ENCODE peak calls at places on chromosomes 11 and 22, in five cellular contexts. D, Y, N, Z and M are unnamed samples.

GRCh38 chr11:100640071-100640470 is 47.0 kb upstream of the ARHGAP42 start:
- DNase-seq in D (no peak), Y (no peak), N (no peak), Z (no peak), M (no peak)

GRCh38 chr11:122180435-122180834 is 64.4 kb upstream of the BLID start:
- DNase-seq in D (no peak), Y (no peak), N (no peak), Z (peak; percentile 93), M (peak; percentile 98)

GRCh38 chr22:50604623-50605348 is 4.2 kb downstream of the MAPK8IP2 start:
- DNase-seq in D (no peak), Y (no peak), N (no peak), Z (no peak), M (no peak)

GRCh38 chr11:15819679-15820286 is 536.6 kb downstream of the SOX6 start:
- DNase-seq in D (peak; percentile 68), Y (peak; percentile 53), N (peak; percentile 58), Z (peak; percentile 26), M (no peak)

GRCh38 chr11:1870721-1871466 is 18.0 kb downstream of the LSP1 start:
- DNase-seq in D (no peak), Y (no peak), N (no peak), Z (no peak), M (no peak)

GRCh38 chr11:121540627-121541026 is 87.9 kb upstream of the SORL1-AS1 start:
- DNase-seq in D (no peak), Y (no peak), N (no peak), Z (no peak), M (no peak)

GRCh38 chr11:119049081-119049480 is 7.9 kb downstream of the HYOU1 start:
- DNase-seq in D (no peak), Y (no peak), N (no peak), Z (no peak), M (no peak)

GRCh38 chr22:19871845-19872778 is 17.4 kb upstream of the GNB1L start:
- DNase-seq in D (no peak), Y (no peak), N (no peak), Z (no peak), M (no peak)

GRCh38 chr11:72631806-72632731 is 42.2 kb downstream of the PDE2A start:
- DNase-seq in D (no peak), Y (no peak), N (peak; percentile 86), Z (no peak), M (no peak)

GRCh38 chr11:95358516-95359322 is 127.7 kb upstream of the SESN3 start:
- DNase-seq in D (peak; percentile 13), Y (no peak), N (no peak), Z (no peak), M (no peak)

GRCh38 chr11:4480577-4481539 is 1.6 kb upstream of the OR52K1 start:
- DNase-seq in D (no peak), Y (no peak), N (no peak), Z (no peak), M (no peak)

GRCh38 chr11:118005224-118006152 is 19.3 kb downstream of the IL10RA start:
- DNase-seq in D (no peak), Y (no peak), N (no peak), Z (no peak), M (no peak)

GRCh38 chr22:31044262-31044861 is 36.8 kb upstream of the SMTN start:
- DNase-seq in D (no peak), Y (no peak), N (no peak), Z (no peak), M (no peak)

GRCh38 chr22:50544078-50544745 is 1.5 kb upstream of the KLHDC7B start:
- DNase-seq in D (peak; percentile 57), Y (peak; percentile 83), N (peak; percentile 90), Z (no peak), M (no peak)

GRCh38 chr11:40129276-40129675 is 1330.2 kb downstream of the LRRC4C start:
- DNase-seq in D (no peak), Y (no peak), N (no peak), Z (no peak), M (no peak)

GRCh38 chr11:16809901-16810668 is 71.6 kb downstream of the C11orf58 start:
- DNase-seq in D (peak; percentile 80), Y (no peak), N (no peak), Z (no peak), M (no peak)

GRCh38 chr11:124499711-124500110 is 43.7 kb downstream of the OR8B12 start:
- DNase-seq in D (no peak), Y (no peak), N (no peak), Z (no peak), M (no peak)

GRCh38 chr22:22730655-22731373 is 86.4 kb downstream of the GGTLC2 start:
- DNase-seq in D (no peak), Y (no peak), N (no peak), Z (no peak), M (no peak)

GRCh38 chr11:73404048-73404447 is 27.8 kb downstream of the RELT start:
- DNase-seq in D (no peak), Y (no peak), N (peak; percentile 78), Z (no peak), M (no peak)

GRCh38 chr22:19969141-19969928 is 27.7 kb upstream of the TXNRD2 start:
- DNase-seq in D (no peak), Y (no peak), N (no peak), Z (no peak), M (no peak)

GRCh38 chr11:3041699-3042098 is 15.5 kb downstream of the CARS1 start:
- DNase-seq in D (no peak), Y (no peak), N (no peak), Z (no peak), M (no peak)

GRCh38 chr22:22934543-22935055 is 47.0 kb downstream of the IGLL5 start:
- DNase-seq in D (no peak), Y (no peak), N (no peak), Z (no peak), M (no peak)

GRCh38 chr11:31865606-31866300 is 54.6 kb upstream of the PAX6 start:
- DNase-seq in D (no peak), Y (no peak), N (no peak), Z (no peak), M (no peak)

GRCh38 chr11:12088047-12088481 is 22.3 kb upstream of the MICAL2 start:
- DNase-seq in D (peak; percentile 69), Y (no peak), N (no peak), Z (peak; percentile 59), M (peak; percentile 43)

GRCh38 chr22:23204125-23204488 is 23.8 kb downstream of the BCR start:
- DNase-seq in D (no peak), Y (no peak), N (no peak), Z (no peak), M (no peak)

GRCh38 chr11:104873252-104873651 is 25.0 kb downstream of the CASP12 start:
- DNase-seq in D (no peak), Y (no peak), N (peak; percentile 38), Z (no peak), M (no peak)

GRCh38 chr22:30717331-30717921 is 22.8 kb downstream of the OSBP2 start:
- DNase-seq in D (no peak), Y (no peak), N (no peak), Z (peak; percentile 71), M (peak; percentile 37)

DNA sequence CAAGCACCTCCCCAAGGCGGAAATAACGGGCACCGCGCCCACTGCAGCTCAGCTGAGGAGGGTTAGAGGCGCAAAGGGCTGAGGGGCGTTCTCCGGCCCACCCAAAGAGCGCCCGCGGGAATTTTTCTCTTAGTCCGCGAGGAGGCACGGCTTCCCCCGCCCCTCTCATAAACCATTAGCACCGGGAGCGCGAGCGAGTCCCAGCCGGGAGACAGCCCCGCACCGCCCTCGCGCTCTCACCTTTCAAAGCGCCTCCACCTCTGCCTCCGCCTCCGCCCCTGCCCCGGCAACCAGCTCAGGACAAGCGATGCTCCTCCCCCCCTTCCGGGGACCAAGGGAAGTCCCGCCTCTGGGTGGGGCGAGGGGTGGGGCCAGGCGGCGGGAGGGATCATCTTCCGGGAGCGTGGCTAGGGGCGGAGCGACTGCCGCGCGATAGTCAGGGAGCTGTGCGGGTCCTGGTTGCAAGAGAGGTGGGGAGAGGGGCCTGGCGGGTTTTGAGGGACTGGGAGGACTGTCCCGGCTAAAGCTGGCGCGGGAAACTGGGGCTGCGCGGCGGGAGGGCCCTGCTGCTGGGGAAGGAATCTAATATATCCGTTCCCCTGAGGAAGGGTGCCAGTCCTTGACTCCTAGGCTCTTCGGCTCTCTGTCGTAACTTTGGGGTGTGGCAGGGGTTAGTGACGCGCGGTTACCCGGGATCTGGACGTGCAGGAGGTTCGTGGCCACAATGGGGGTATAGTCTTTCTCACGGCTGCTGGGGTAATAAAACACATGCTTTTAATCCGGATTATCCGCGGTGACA is at the start of the genes CCDC82 and JRKL:
- DNase-seq in D (peak; percentile 97), Y (peak; percentile 94), N (peak; percentile 99), Z (peak; percentile 73), M (peak; percentile 76)
- TF ChIP-seq CTCF in D (no peak), Y (no peak), N (no peak), Z (no peak), M (no peak)

DNA sequence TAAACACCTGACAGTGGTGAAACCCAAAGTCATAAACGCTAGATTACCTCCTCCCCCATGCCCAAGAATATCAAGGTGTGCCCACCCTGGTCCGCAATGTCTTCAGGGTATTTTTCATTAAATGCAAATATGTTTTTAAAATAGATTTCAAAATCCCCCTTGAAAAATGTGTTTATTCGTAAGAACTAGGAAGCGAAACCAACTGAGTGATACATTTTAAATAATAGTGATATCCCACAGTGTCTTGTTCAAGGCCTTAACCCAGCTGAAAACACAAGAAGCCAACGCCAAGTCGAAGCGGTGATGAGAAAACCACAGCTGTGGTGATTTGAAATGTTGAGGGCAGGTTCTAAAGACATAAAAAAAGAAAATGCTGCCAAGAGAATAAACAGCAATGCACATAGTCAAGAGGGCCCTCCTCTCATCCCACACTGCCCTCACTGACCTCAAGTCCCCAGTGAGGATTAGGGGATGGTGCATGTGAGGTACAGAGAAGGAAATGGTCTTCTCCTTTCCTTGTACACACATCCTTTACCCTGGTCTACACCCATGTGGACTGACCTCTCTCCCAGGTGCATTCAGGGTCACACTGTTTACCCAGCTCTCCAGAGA is 25.5 kb downstream of the KCNJ1 start:
- DNase-seq in D (no peak), Y (peak; percentile 8), N (no peak), Z (no peak), M (no peak)
- H3K4me3 ChIP-seq in D (no peak overlapping the region), Y (no peak overlapping the region), N (no peak overlapping the region), Z (no peak overlapping the region), M (no peak overlapping the region)

DNA sequence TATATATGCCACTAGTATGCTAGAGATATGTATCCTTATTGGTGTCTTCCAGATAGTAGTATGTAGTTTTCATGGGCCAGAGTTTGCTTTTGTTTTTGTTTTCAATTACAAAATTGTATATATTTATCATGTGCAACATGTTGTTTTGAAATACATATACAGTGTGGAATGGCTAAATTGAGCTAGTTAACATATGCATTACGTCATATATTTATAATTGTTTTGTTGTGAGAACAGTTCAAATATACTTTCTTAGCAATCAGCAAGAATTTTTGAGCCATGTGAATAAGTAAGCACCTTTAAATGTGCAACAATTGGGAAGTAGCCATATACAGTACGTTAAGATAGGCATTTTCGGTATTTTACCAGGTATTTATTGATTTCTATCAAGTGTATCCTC is 60.4 kb upstream of the SLC5A12 start:
- DNase-seq in D (no peak), Y (no peak), N (no peak), Z (no peak), M (no peak)
- TF ChIP-seq CTCF in D (no peak), Y (no peak), N (no peak), Z (no peak), M (no peak)

GRCh38 chr11:33375688-33376311 is 118.6 kb downstream of the HIPK3 start:
- DNase-seq in D (no peak), Y (peak; percentile 16), N (peak; percentile 8), Z (no peak), M (no peak)

GRCh38 chr11:33375236-33375635 is 118.1 kb downstream of the HIPK3 start:
- DNase-seq in D (no peak), Y (no peak), N (no peak), Z (no peak), M (no peak)

GRCh38 chr11:33377852-33378385 is 120.7 kb downstream of the HIPK3 start:
- DNase-seq in D (no peak), Y (no peak), N (no peak), Z (no peak), M (no peak)

GRCh38 chr11:33377100-33377851 is 120.1 kb downstream of the HIPK3 start:
- DNase-seq in D (no peak), Y (no peak), N (no peak), Z (no peak), M (no peak)

GRCh38 chr11:33376331-33377099 is 119.3 kb downstream of the HIPK3 start:
- DNase-seq in D (no peak), Y (peak; percentile 27), N (no peak), Z (no peak), M (no peak)
- H3K4me3 ChIP-seq in D (peak overlapping the region; percentile 35), Y (peak overlapping the region; percentile 35), N (no peak overlapping the region), Z (peak overlapping the region; percentile 52), M (peak overlapping the region; percentile 65)